ENCODE peak calls at places on chromosomes 13 and 19, in six cellular contexts. W is breast epithelium, R is upper lobe of right lung, A is right cardiac atrium, B is ovary, S is right atrium auricular region. O is an unnamed sample.

GRCh38 chr19:14113762-14114414 is 3.7 kb downstream of the PRKACA start:
- DNase-seq in W (no peak), B (peak), A (peak), R (peak), S (no peak), O (no peak)

GRCh38 chr19:11435057-11435832 is at the start of the genes ODAD3 and PRKCSH:
- DNase-seq in B (peak), R (peak), S (peak), A (peak), W (peak), O (peak)

GRCh38 chr13:73059460-73060250 is 850 bp downstream of the KLF5 start:
- DNase-seq in S (no peak), R (peak), B (peak), W (peak), A (peak), O (peak)

GRCh38 chr19:31039151-31039550 is 310.1 kb downstream of the TSHZ3 start:
- DNase-seq in B (no peak), W (no peak), A (no peak), S (no peak), R (no peak), O (no peak)

GRCh38 chr13:29934531-29935308 is 84.3 kb upstream of the UBL3 start:
- DNase-seq in S (no peak), B (no peak), A (peak), R (no peak), W (no peak), O (peak)

GRCh38 chr13:31627097-31627496 is 112.2 kb upstream of the RXFP2 start:
- DNase-seq in A (no peak), W (no peak), B (no peak), R (no peak), S (no peak), O (no peak)

GRCh38 chr19:35558400-35559280 is 4.8 kb downstream of the ATP4A start:
- DNase-seq in W (no peak), B (no peak), S (no peak), R (no peak), A (no peak), O (no peak)

GRCh38 chr13:94661396-94661795 is 50.9 kb downstream of the SOX21 start:
- DNase-seq in B (no peak), S (no peak), A (no peak), W (no peak), R (no peak), O (no peak)

GRCh38 chr13:34035178-34035577 is 217.2 kb downstream of the RFC3 start:
- DNase-seq in B (no peak), A (no peak), S (no peak), R (no peak), W (no peak), O (no peak)

GRCh38 chr13:34039678-34040077 is 221.7 kb downstream of the RFC3 start:
- DNase-seq in A (no peak), R (no peak), B (no peak), S (no peak), W (no peak), O (no peak)

GRCh38 chr13:34038326-34039068 is 220.5 kb downstream of the RFC3 start:
- DNase-seq in R (no peak), W (no peak), S (no peak), A (no peak), B (no peak), O (peak)

GRCh38 chr13:34035676-34036325 is 217.9 kb downstream of the RFC3 start:
- DNase-seq in S (no peak), A (no peak), W (no peak), B (no peak), R (no peak), O (no peak)

GRCh38 chr13:34037636-34038325 is 219.8 kb downstream of the RFC3 start:
- DNase-seq in B (no peak), S (no peak), A (no peak), W (no peak), R (no peak), O (no peak)
- H3K27ac ChIP-seq in B (no peak), S (no peak), A (no peak), W (no peak), R (no peak), O (peak)

GRCh38 chr19:18469245-18470107 is 31.5 kb upstream of the ISYNA1 start:
- DNase-seq in S (peak), B (peak), R (peak), W (no peak), A (peak), O (peak)
- H3K27ac ChIP-seq in S (no peak), B (no peak), R (no peak), W (peak), A (no peak), O (no peak)

GRCh38 chr13:113907637-113908617 is 44.1 kb upstream of the GAS6 start:
- DNase-seq in W (peak), S (peak), B (no peak), R (no peak), A (no peak), O (no peak)

GRCh38 chr13:113905942-113906341 is 42.1 kb upstream of the GAS6 start:
- DNase-seq in A (no peak), B (no peak), W (peak), S (peak), R (no peak), O (no peak)

GRCh38 chr13:113905018-113905417 is 41.1 kb upstream of the GAS6 start:
- DNase-seq in A (no peak), W (peak), R (no peak), S (no peak), B (no peak), O (no peak)

GRCh38 chr13:113904411-113904810 is 40.5 kb upstream of the GAS6 start:
- DNase-seq in R (peak), S (peak), B (no peak), A (peak), W (peak), O (peak)

GRCh38 chr13:113906566-113906965 is 42.7 kb upstream of the GAS6 start:
- DNase-seq in A (no peak), R (no peak), W (peak), S (peak), B (no peak), O (no peak)
- H3K27ac ChIP-seq in A (no peak), R (no peak), W (no peak), S (no peak), B (no peak), O (no peak)

GRCh38 chr13:74251778-74252519 is 117.7 kb upstream of the KLF12 start:
- DNase-seq in W (no peak), S (no peak), B (no peak), R (no peak), A (peak), O (no peak)
- H3K27ac ChIP-seq in W (no peak), S (no peak), B (no peak), R (no peak), A (no peak), O (no peak)

DNA sequence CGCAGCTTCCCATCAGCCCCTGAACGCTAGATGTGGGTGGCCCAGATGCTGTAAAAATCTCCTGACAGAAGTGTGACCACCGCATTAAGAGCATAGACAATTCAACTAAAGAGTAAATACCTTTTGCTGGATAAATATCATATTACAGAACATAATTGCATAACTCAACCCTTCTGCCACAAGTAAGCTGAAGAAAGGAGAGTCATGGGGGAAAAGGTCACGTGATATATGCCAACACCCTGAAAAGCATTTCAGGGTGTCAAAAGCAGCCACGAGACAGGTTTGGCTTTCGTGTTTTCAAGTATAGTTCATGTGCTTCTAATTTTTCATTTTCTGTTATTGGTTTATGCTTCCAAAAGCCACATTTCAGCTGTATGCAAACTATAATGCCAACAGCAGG is 71.3 kb downstream of the LHFPL6 start:
- DNase-seq in S (no peak), W (no peak), R (no peak), A (no peak), B (no peak), O (no peak)
- H3K27ac ChIP-seq in S (no peak), W (no peak), R (no peak), A (no peak), B (no peak), O (no peak)

DNA sequence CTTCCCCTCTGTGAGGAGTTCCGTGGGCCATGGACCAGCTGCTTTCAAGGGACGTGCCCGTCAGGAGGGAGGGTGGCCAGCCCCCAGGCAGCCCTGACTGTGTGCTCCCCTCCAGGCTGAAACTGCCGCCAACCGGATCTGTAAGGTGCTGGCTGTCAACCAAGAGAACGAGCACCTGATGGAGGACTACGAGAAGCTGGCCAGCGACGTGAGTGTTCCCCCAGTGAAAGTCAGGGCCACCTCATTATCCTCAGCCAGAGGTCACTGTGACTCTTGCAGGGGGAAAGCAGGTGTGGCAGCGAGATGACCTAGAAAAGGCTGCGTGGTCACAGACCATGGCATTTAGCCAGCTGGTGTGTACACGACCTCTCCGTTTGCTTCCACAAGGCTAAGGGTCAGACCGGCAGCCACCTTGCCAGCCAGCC is 29.9 kb downstream of the CAPN12 start:
- DNase-seq in S (no peak), R (no peak), B (no peak), W (no peak), A (no peak), O (no peak)
- H3K27ac ChIP-seq in S (peak), R (no peak), B (no peak), W (peak), A (peak), O (no peak)

O was measured in caudate nucleus.